ENCODE peak calls at places on chromosome 21, in five cellular contexts. W is MM.1S; O is brain microvascular endothelial cell; Q is hepatocyte; F is effector CD8-positive, alpha-beta T cell. L is an unnamed sample.

GRCh38 chr21:15826147-15826780 is 96.5 kb downstream of the USP25 start:
- DNase-seq in W (peak), O (no peak), Q (peak), F (no peak), L (peak)

GRCh38 chr21:46124926-46125845 is 27.3 kb downstream of the COL6A2 start:
- DNase-seq in W (no peak), O (no peak), Q (no peak), F (no peak), L (no peak)

GRCh38 chr21:27505516-27505915 is 538.6 kb upstream of the ADAMTS5 start:
- DNase-seq in W (no peak), O (no peak), Q (no peak), F (no peak), L (peak)

GRCh38 chr21:45332415-45332814 is 44.7 kb upstream of the POFUT2 start:
- DNase-seq in W (no peak), O (no peak), Q (no peak), F (no peak), L (no peak)

GRCh38 chr21:20662523-20662922 is 335.7 kb upstream of the NCAM2 start:
- DNase-seq in W (no peak), O (no peak), Q (no peak), F (no peak), L (no peak)

GRCh38 chr21:34545079-34545884 is 33.3 kb upstream of the KCNE1 start:
- DNase-seq in W (peak), O (no peak), Q (peak), F (no peak), L (peak)

GRCh38 chr21:29078884-29079765 is 5.7 kb upstream of the CCT8 start:
- DNase-seq in W (peak), O (no peak), Q (no peak), F (no peak), L (no peak)

GRCh38 chr21:31974454-31974985 is 101.7 kb downstream of the HUNK start:
- DNase-seq in W (no peak), O (no peak), Q (no peak), F (no peak), L (no peak)

GRCh38 chr21:45596704-45597318 is 46.7 kb upstream of the PCBP3 start:
- DNase-seq in W (peak), O (peak), Q (peak), F (peak), L (peak)

GRCh38 chr21:28754127-28754611 is 238.5 kb downstream of the LTN1 start:
- DNase-seq in W (no peak), O (peak), Q (peak), F (no peak), L (peak)

GRCh38 chr21:45539046-45539795 is 3.0 kb downstream of the SLC19A1 start:
- DNase-seq in W (no peak), O (no peak), Q (no peak), F (no peak), L (no peak)

GRCh38 chr21:31181089-31181757 is 142.9 kb upstream of the KRTAP19-8 start:
- DNase-seq in W (no peak), O (no peak), Q (no peak), F (no peak), L (no peak)

GRCh38 chr21:43740497-43741156 is 21.7 kb downstream of the PDXK start:
- DNase-seq in W (no peak), O (no peak), Q (peak), F (no peak), L (peak)

GRCh38 chr21:44710756-44711326 is 531 bp downstream of the TSPEAR start:
- DNase-seq in W (no peak), O (no peak), Q (peak), F (no peak), L (no peak)

GRCh38 chr21:29697555-29698193 is 242.1 kb downstream of the GRIK1 start:
- DNase-seq in W (no peak), O (peak), Q (no peak), F (no peak), L (peak)

GRCh38 chr21:30634906-30635305 is at the start of gene KRTAP20-2:
- DNase-seq in W (no peak), O (no peak), Q (no peak), F (no peak), L (no peak)

GRCh38 chr21:45309069-45309521 is 21.4 kb upstream of the POFUT2 start:
- DNase-seq in W (peak), O (peak), Q (peak), F (peak), L (peak)

GRCh38 chr21:31298618-31299269 is 45.3 kb downstream of the TIAM1 start:
- DNase-seq in W (no peak), O (no peak), Q (no peak), F (no peak), L (no peak)

GRCh38 chr21:46060596-46061061 is 37.3 kb upstream of the COL6A2 start:
- DNase-seq in W (no peak), O (peak), Q (peak), F (no peak), L (peak)

GRCh38 chr21:18810136-18810535 is 406.6 kb upstream of the TMPRSS15 start:
- DNase-seq in W (no peak), O (no peak), Q (no peak), F (no peak), L (no peak)

GRCh38 chr21:44275041-44275440 is 10.6 kb upstream of the AIRE start:
- DNase-seq in W (no peak), O (no peak), Q (no peak), F (no peak), L (no peak)

GRCh38 chr21:45257673-45258341 is 29.9 kb downstream of the POFUT2 start:
- DNase-seq in W (no peak), O (no peak), Q (no peak), F (no peak), L (no peak)

GRCh38 chr21:38202811-38203210 is 54.0 kb upstream of the KCNJ15 start:
- DNase-seq in W (no peak), O (no peak), Q (no peak), F (no peak), L (no peak)

GRCh38 chr21:33936221-33937038 is 20.8 kb upstream of the ATP5PO start:
- DNase-seq in W (no peak), O (no peak), Q (no peak), F (peak), L (peak)

GRCh38 chr21:26140185-26140584 is 30.4 kb downstream of the APP start:
- DNase-seq in W (no peak), O (peak), Q (peak), F (no peak), L (peak)

GRCh38 chr21:36044056-36044455 is 16.3 kb downstream of the SETD4 start:
- DNase-seq in W (no peak), O (no peak), Q (no peak), F (no peak), L (no peak)